ENCODE peak calls at places on chromosome 22, in eight cellular contexts. T is GM23338; J is mesendoderm; C is Caco-2; L is transverse colon; Y is CD4-positive, alpha-beta memory T cell; N is PC-3; X is fibroblast of lung. A is an unnamed sample. For H3K4me1, the result is how much of the 10 kb centered on the place peaks cover.

GRCh38 chr22:21734540-21735197 is 925 bp downstream of the YPEL1 start:
- DNase-seq in X (no peak), Y (no peak), J (peak), L (no peak), N (no peak), T (no peak), C (no peak), A (no peak)

GRCh38 chr22:21054714-21055563 is 9.2 kb downstream of the LRRC74B start:
- DNase-seq in J (no peak), Y (no peak), T (no peak), N (no peak), C (no peak), L (no peak), X (no peak), A (peak)

GRCh38 chr22:43081968-43082367 is 7.2 kb downstream of the TTLL1 start:
- DNase-seq in X (peak), C (no peak), N (no peak), L (no peak), Y (no peak), J (no peak), T (no peak), A (no peak)

GRCh38 chr22:24398409-24398808 is 29.0 kb upstream of the ADORA2A start:
- DNase-seq in X (no peak), L (no peak), T (no peak), J (no peak), C (no peak), Y (no peak), N (no peak), A (no peak)

GRCh38 chr22:23242473-23243001 is 62.2 kb downstream of the BCR start:
- DNase-seq in T (peak), Y (no peak), X (no peak), J (peak), N (no peak), C (peak), L (no peak), A (no peak)

GRCh38 chr22:40466976-40467375 is 96.6 kb downstream of the SGSM3 start:
- DNase-seq in Y (no peak), T (no peak), X (no peak), L (no peak), C (no peak), J (no peak), N (no peak), A (no peak)

GRCh38 chr22:44406581-44407403 is 91.2 kb downstream of the RTL6 start:
- DNase-seq in J (peak), C (peak), T (peak), L (no peak), X (no peak), Y (no peak), N (no peak), A (peak)

GRCh38 chr22:44496305-44496704 is 1.7 kb downstream of the RTL6 start:
- DNase-seq in X (no peak), T (no peak), C (no peak), J (no peak), N (no peak), Y (no peak), L (no peak), A (peak)

GRCh38 chr22:32850157-32850556 is 48.7 kb downstream of the TIMP3 start:
- DNase-seq in C (no peak), X (no peak), J (no peak), L (no peak), T (no peak), N (no peak), Y (no peak), A (no peak)

GRCh38 chr22:32847067-32847491 is 45.6 kb downstream of the TIMP3 start:
- DNase-seq in X (no peak), N (no peak), Y (no peak), T (no peak), C (no peak), L (no peak), J (no peak), A (no peak)

GRCh38 chr22:32849501-32849900 is 48.0 kb downstream of the TIMP3 start:
- DNase-seq in N (no peak), C (no peak), X (no peak), J (no peak), T (no peak), L (no peak), Y (no peak), A (no peak)

GRCh38 chr22:32850591-32851517 is 49.3 kb downstream of the TIMP3 start:
- DNase-seq in C (no peak), Y (no peak), X (peak), T (no peak), J (no peak), N (no peak), L (peak), A (no peak)

GRCh38 chr22:32848226-32848625 is 46.7 kb downstream of the TIMP3 start:
- DNase-seq in N (no peak), T (no peak), X (no peak), J (no peak), Y (no peak), L (no peak), C (no peak), A (no peak)
- H3K4me1 ChIP-seq in N (under half), T (under half), X (under half), J (under half), Y (under half), L (under half), C (under half), A (under half)

DNA sequence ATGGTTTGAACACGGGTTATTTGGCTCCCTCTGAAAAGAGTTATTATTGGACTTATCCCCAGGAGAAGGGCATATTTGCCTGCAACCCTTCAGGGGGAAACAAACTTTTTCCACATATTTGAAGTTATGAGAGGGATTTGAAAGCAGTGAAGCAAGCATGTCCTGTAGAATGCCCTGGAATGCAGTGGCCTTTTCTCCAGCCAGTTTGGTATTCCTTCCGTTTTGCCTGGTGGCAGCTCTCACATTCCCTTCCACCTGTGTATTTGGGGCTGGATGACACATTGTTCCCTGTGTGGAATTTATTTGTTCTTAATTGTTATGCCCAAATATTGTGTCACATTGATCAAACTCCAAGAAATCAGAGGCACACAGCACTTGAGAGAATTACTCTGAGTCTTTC is 59.0 kb downstream of the OSBP2 start:
- DNase-seq in T (no peak), Y (no peak), X (no peak), N (no peak), J (no peak), L (no peak), C (no peak), A (no peak)
- H3K4me1 ChIP-seq in T (under half), Y (under half), X (under half), N (under half), J (under half), L (under half), C (under half), A (under half)

DNA sequence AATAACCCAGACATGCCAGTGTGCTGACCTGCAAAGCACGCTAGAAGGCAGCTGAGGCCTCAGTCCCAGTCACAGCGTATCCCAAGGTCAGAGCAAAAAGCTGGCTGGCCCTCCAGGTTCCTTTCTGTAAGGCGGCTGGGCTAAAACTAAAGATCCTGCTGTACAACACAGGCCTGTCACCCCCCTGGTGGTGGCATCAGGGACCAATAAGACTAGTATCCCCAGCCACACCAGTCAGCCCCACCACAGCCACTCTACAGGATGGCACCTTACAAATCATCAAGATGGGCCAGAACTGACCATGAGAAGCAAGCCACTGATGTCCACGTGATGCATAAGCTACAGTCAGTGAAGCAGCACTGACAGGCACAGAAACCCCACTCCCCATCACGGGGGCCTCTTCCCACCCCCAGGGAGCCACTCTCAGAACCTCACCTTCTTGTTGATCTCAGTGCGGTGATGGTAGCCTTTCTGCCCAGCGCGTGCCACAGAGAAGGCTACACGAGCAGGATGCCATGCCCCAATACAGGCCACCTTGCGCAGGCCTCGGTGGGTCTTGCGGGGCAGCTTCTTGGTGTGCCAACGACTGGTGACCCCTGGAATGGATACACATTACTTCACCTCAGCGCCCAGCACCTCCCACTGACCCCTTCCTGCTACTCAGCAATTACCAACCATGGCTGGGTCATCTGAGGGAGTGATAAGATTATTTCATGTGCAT is 5.0 kb downstream of the RPL3 start:
- DNase-seq in L (no peak), J (peak), Y (no peak), N (no peak), T (peak), X (no peak), C (no peak), A (no peak)
- H3K4me1 ChIP-seq in L (under half), J (under half), Y (half or more), N (under half), T (under half), X (under half), C (under half), A (half or more)

DNA sequence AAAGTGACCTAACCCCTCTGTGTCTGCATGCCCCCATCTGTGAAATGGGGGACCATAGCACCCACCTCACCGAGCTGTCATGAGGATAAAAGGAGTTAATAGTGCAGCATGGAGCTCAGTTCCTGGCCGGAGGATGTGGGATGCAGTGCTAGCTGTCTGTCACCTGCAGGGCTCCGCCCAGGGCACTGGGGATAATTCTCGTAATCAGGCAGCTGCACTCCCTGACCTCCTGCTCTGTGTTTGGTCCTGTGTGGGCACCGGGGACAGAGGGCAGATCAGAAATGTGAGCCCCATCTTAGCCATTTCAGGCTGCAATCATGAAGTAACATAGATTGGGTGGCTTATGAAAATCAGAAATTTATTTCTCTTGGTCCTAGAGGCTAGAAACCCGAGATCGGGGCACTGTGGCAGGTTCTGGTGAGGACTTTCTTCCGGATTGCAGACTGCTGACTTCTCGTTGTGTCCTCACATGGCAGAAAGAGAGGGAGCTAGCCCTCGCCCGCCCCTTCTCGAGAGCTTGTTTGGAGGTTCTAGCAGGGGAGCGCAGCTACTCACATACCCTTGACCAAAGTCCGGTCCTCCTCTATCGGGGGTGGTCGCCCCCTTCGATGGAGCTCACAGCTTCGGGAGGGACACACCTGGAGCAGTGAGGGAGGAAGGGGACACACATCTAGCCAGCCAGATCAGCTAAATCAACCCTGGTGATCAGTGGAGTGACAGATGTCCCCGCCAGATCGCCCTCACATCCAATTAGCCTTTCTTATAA is 3.2 kb downstream of the KCTD17 start:
- DNase-seq in Y (no peak), T (no peak), N (no peak), L (no peak), J (no peak), X (no peak), C (no peak), A (no peak)
- H3K4me1 ChIP-seq in Y (under half), T (under half), N (under half), L (under half), J (under half), X (under half), C (under half), A (under half)

DNA sequence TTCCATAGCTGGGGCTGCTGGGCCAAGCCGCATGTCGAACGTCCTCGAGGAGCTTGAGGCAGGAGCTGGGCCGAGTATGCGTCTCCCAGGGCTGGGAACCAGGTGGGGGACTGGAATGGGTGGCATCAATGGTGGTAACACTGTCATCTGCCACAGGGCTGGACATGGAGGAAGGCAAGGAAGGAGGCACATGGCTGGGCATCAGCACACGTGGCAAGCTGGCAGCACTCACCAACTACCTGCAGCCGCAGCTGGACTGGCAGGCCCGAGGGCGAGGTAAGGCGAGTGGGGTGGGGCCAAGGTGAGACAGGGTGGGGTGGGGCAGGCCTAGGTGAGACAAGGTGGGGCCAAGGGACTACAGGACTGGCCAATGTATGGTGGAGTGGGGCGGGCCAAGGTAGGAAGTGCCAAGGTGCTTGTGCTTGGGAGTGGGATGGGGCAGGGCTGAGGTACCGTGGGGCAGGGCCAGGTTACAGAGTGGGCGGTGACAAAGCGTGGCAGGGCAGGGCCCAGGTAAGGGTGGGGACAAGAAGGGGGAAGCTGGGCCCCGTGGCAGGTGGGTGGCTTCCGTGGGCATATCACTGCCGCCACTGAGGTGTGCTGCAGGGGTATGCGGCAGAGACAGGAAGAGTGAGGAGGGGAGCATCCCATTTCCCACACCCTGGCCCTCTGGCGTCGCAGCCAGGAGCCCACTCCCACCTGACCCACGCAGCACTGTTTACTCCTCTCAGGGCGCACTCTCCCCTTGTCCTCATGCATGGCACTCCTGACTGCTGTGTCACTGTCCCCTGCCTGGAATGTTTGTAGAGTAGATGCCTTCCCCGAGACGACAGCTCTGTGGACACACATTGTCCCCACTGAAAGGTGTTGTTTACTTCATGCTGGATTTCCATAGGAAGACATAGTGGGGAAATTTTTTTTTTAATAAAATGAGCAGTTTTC is 27.5 kb upstream of the DGCR8 start:
- DNase-seq in X (no peak), T (no peak), L (peak), N (no peak), J (no peak), Y (no peak), C (no peak), A (no peak)
- H3K4me1 ChIP-seq in X (under half), T (under half), L (under half), N (under half), J (under half), Y (under half), C (under half), A (under half)

DNA sequence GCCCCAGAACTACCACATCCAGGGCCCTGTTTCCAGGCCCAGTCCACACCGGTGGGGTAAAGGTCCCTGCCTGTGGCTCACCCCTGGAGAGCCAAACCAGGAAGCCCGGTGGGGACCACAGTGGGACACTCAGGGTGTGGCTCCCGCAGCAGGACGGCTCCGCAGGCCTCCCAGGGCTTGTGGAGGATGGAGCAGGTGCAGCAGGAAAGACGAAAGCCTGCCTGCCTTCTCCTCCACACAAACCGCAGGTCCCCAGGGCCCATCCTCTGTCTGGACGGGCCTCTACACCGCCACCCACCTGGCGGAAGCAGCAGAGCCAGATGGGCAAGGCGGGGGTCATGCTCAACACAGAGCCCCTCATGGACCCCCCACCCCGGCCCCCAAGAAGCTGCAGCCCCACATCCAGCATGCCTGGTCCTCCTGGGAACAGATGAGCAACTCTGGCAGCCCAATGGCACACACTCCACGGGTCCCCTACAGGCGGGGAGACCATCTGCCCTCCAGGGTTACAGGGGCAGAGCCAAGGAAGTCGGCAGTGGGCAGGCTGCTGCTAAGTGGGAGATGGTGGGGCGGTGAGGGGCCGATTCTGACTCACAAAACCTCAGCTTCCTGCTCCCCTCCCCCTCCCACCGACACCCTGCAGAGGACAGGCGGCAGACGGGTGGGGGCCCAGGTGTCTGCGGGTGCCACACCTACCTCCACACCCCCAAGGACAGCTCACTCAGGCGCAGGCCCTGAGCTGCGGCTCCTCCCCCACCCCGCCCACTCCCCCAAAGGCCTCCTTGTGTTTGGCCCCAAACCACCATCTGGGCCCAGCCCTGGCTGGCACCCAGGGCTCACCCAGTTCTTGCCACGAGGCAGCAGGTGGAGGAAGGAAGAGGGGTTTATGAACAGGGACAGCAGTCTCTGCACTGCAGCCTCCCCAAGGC is 5.2 kb downstream of the SBF1 start:
- DNase-seq in X (peak), C (peak), L (peak), J (peak), T (peak), N (peak), Y (peak), A (peak)
- H3K4me1 ChIP-seq in X (under half), C (under half), L (half or more), J (under half), T (under half), N (under half), Y (half or more), A (half or more)

DNA sequence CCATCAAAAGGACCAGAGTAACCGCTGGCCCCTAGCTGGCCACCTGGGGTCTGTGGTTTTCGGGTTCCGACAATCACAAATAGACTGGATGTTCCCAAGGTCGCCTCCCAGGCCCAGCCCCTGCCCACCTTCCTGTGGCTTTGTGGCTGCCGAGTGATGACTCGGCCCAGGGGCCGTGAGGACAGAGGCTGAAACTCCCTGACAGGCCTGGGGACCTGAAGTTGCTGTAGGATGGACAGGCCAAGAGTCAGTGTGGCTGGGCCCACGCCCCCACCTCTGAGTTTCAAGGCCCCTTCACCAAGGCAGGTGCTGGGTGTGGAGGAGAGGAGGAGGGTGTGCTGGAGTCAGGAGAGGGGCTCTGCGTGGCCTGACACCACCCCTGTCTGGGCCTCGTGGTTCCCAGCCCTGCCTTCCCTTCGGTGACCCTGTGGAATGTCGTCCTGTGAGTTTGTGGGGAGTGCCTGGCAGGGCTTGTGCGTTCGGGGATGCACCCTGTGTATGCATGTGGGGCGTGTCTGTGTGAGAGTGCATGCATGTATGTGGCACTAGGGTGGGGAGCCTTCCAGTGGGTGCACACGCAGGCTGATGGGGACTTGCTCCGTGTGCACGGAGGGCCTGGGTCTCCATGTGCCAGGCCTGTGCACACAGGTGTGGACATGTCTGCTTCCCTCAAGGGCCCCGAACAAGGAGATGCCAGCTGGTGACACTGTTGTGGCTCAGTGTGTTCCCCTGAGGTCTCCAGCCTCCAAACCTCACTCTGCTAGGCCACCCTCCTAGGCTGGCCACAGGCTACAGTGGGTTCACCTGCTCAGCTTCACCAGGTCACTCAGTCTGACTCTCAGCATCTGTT is 8.4 kb upstream of the MGAT3 start:
- DNase-seq in X (no peak), T (no peak), J (no peak), L (no peak), C (peak), N (peak), Y (no peak), A (no peak)
- H3K4me1 ChIP-seq in X (under half), T (under half), J (under half), L (under half), C (under half), N (under half), Y (under half), A (under half)

A was measured in spleen.